ENCODE peak calls at places on chromosomes 3 and 15, in four cellular contexts. P is adrenal gland, U is HL-60, W is thyroid gland. R is an unnamed sample.

GRCh38 chr15:72758195-72758594 is 25.4 kb downstream of the ADPGK start:
- DNase-seq in W (no peak), P (no peak), U (no peak), R (no peak)

GRCh38 chr3:164748626-164749025 is 329.7 kb downstream of the SI start:
- DNase-seq in W (no peak), U (no peak), P (no peak), R (no peak)

GRCh38 chr15:47792231-47792630 is 74.9 kb downstream of the SEMA6D start:
- DNase-seq in W (no peak), U (no peak), P (no peak), R (no peak)

GRCh38 chr3:26963356-26963742 is 340.8 kb downstream of the LRRC3B start:
- DNase-seq in W (no peak), U (no peak), P (no peak), R (no peak)

GRCh38 chr15:39504812-39505211 is 76.1 kb upstream of the THBS1 start:
- DNase-seq in P (no peak), W (no peak), U (no peak), R (no peak)

GRCh38 chr3:157097198-157097597 is 62.7 kb downstream of the CCNL1 start:
- DNase-seq in W (no peak), P (no peak), U (no peak), R (no peak)

GRCh38 chr15:78054971-78055370 is 22.5 kb downstream of the TBC1D2B start:
- DNase-seq in W (no peak), P (no peak), U (no peak), R (no peak)

GRCh38 chr15:69857246-69857645 is 240.5 kb downstream of the TLE3 start:
- DNase-seq in W (no peak), U (no peak), P (no peak), R (no peak)

GRCh38 chr3:38563070-38563901 is 67.1 kb downstream of the EXOG start:
- DNase-seq in P (peak; percentile 2), U (no peak), W (no peak), R (peak; percentile 49)

GRCh38 chr15:36867436-36867835 is 232.9 kb downstream of the MEIS2 start:
- DNase-seq in U (no peak), W (no peak), P (no peak), R (no peak)

GRCh38 chr3:149391960-149392359 is 14.5 kb upstream of the TM4SF1 start:
- DNase-seq in W (no peak), P (no peak), U (no peak), R (no peak)

GRCh38 chr3:174125267-174125844 is 727.8 kb downstream of the NLGN1 start:
- DNase-seq in U (peak; percentile 1), P (no peak), W (no peak), R (no peak)

GRCh38 chr15:31136016-31136415 is 34.5 kb upstream of the TRPM1 start:
- DNase-seq in P (no peak), W (no peak), U (no peak), R (no peak)

GRCh38 chr3:13844286-13844685 is 35.6 kb downstream of the WNT7A start:
- DNase-seq in P (no peak), W (no peak), U (no peak), R (no peak)

GRCh38 chr3:126551066-126551838 is 7.5 kb downstream of the C3orf22 start:
- DNase-seq in P (no peak), U (no peak), W (no peak), R (peak; percentile 52)

GRCh38 chr3:121739902-121740301 is 9.6 kb downstream of the GOLGB1 start:
- DNase-seq in W (no peak), P (no peak), U (no peak), R (no peak)

GRCh38 chr3:159130108-159130507 is 328.3 kb downstream of the MFSD1 start:
- DNase-seq in P (peak; percentile 22), W (no peak), U (no peak), R (no peak)

GRCh38 chr3:134090031-134090430 is 60.3 kb upstream of the SLCO2A1 start:
- DNase-seq in P (no peak), W (no peak), U (no peak), R (no peak)

GRCh38 chr15:45087513-45087912 is 26.5 kb downstream of the DUOX2 start:
- DNase-seq in P (no peak), U (no peak), W (no peak), R (no peak)

GRCh38 chr3:104150724-104151123 is 1216.0 kb upstream of the ALCAM start:
- DNase-seq in P (no peak), U (no peak), W (no peak), R (no peak)

GRCh38 chr3:177446160-177446559 is 248.9 kb upstream of the TBL1XR1 start:
- DNase-seq in U (no peak), P (no peak), W (no peak), R (no peak)

GRCh38 chr3:124401841-124402240 is 328.4 kb upstream of the UMPS start:
- DNase-seq in P (no peak), U (no peak), W (peak; percentile 8), R (no peak)

GRCh38 chr3:197680955-197681521 is 55.7 kb downstream of the RUBCN start:
- DNase-seq in P (no peak), U (no peak), W (no peak), R (no peak)

GRCh38 chr3:128329491-128330300 is 137.0 kb downstream of the DNAJB8 start:
- DNase-seq in P (peak; percentile 7), W (no peak), U (no peak), R (no peak)

GRCh38 chr3:72437666-72438065 is 410.6 kb downstream of the SHQ1 start:
- DNase-seq in U (no peak), P (no peak), W (no peak), R (no peak)

GRCh38 chr3:181549266-181549665 is 162.5 kb upstream of the SOX2 start:
- DNase-seq in W (no peak), U (no peak), P (no peak), R (no peak)
- H3K27ac ChIP-seq in W (no peak overlapping the region), U (no peak overlapping the region), P (no peak overlapping the region), R (no peak overlapping the region)

GRCh38 chr3:109224333-109224732 is 87.8 kb downstream of the C3orf85 start:
- DNase-seq in W (no peak), U (no peak), P (peak; percentile 22), R (no peak)
- TF ChIP-seq CTCF in W (no peak), U (peak; percentile 6), P (no peak), R (no peak)

GRCh38 chr3:98920166-98920565 is 18.7 kb upstream of the DCBLD2 start:
- DNase-seq in P (no peak), W (no peak), U (no peak), R (no peak)

GRCh38 chr3:98914210-98915080 is 12.9 kb upstream of the DCBLD2 start:
- DNase-seq in U (no peak), P (peak; percentile 41), W (no peak), R (no peak)

GRCh38 chr3:98917608-98918007 is 16.1 kb upstream of the DCBLD2 start:
- DNase-seq in U (no peak), P (peak; percentile 38), W (no peak), R (no peak)

GRCh38 chr3:98921957-98922356 is 20.5 kb upstream of the DCBLD2 start:
- DNase-seq in U (no peak), P (no peak), W (peak; percentile 33), R (no peak)

DNA sequence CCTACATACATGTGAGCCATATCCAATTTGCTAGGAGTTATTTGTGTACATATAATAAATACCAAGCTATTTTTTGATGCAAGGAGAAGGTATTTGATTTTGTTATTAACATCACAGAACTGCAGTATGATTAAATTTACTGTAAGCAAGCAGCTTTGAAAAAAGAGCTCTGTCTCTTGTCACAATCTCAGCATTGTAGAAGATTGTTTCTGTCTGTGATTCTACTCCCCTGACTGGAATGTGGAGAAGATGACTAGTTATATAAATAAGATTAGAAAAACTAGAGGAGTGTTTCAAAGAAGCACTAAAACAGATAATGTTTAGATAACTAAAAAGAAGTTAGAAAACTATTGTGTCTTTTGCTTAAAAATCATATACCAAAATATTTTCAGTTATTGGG is 17.1 kb upstream of the DCBLD2 start:
- DNase-seq in P (no peak), U (no peak), W (no peak), R (no peak)
- H3K4me3 ChIP-seq in P (no peak overlapping the region), U (no peak overlapping the region), W (no peak overlapping the region), R (no peak overlapping the region)

DNA sequence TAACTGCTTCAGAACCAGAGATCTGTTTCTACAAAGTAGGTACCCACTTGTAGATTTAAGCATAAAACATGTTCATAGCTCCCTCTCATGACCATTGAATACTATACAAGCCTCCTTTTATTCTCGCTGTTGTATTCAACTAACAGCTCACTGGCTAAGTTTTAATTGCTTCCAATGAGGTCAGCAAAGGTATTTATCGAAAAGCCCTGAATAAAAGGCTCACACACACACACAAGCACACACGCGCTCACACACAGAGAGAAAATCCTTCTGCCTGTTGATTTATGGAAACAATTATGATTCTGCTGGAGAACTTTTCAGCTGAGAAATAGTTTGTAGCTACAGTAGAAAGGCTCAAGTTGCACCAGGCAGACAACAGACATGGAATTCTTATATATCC is at the start of gene FGF7:
- DNase-seq in W (no peak), U (no peak), P (no peak), R (no peak)
- H3K27ac ChIP-seq in W (peak within 1 kb of the TSS; percentile 59), U (no peak within 1 kb of the TSS), P (no peak within 1 kb of the TSS), R (peak within 1 kb of the TSS; percentile 3)

GRCh38 chr15:43006991-43007390 is 86.4 kb upstream of the TTBK2 start:
- DNase-seq in P (no peak), U (no peak), W (no peak), R (no peak)

GRCh38 chr15:43009206-43009605 is 88.6 kb upstream of the TTBK2 start:
- DNase-seq in W (no peak), U (no peak), P (no peak), R (no peak)

GRCh38 chr15:43008150-43008549 is 87.6 kb upstream of the TTBK2 start:
- DNase-seq in U (no peak), W (no peak), P (no peak), R (no peak)

DNA sequence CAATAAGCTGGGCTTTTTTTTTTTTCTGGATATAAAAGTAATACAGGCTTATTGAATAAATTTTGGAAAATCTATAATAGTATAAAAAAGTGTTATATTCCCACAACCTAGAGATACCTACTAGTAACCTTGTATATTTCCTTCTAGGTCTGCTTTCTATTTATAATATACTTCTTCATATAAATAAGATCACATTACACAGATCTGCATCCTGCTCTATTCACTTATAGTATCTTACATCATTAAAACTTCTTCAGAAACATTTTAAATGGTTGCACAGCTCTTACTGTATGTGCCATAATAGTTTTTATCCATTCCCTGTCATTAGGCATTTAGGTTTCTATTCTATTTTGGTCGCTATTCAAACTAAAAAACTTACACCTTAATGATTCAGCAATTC is 87.0 kb upstream of the TTBK2 start:
- DNase-seq in U (no peak), W (no peak), P (no peak), R (no peak)
- TF ChIP-seq CTCF in U (no peak), W (no peak), P (no peak), R (no peak)

DNA sequence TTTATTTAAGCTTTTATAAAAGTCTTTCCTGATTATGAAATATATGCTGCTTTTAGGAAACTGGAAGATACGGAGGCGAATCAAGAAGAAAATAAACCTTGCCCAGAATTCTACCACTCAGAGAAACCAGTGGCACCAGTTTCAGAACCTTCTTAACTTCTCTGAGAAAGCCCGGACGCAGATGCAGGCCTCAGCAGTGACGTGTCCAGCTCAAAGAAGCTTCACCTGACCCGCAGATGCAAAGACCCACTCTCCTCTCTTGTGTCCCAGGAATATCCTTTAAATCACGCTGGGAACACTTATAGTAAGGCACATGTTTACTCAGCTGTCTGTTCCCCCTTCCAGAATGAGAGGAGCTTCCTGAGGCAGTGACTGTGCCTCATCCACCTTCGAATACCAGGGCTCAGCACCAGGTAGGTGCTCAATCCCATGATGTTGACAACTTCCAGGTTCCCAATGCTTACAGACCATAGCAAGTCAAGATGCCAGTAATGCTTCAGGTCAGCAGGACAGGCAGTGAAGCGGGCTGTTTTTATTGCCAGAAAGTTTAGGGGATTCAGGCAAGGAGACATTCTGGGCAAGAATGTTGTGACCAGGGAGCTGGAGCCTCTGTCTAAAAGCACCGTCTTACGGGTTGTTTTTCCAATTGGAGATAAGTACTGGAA is 39.9 kb upstream of the LDHAL6B start:
- DNase-seq in W (peak; percentile 56), P (no peak), U (no peak), R (no peak)
- H3K4me3 ChIP-seq in W (no peak overlapping the region), P (no peak overlapping the region), U (no peak overlapping the region), R (no peak overlapping the region)